ENCODE peak calls at places on chromosomes 4 and X, in five cellular contexts. One of them, this sample, is unnamed.

GRCh38 chr4:97911236-97911906 is 231.9 kb downstream of the STPG2 start:
- DNase-seq in heart right ventricle: no peak
- DNase-seq in dorsolateral prefrontal cortex: no peak
- DNase-seq in A549: no peak
- DNase-seq in upper lobe of right lung: no peak
- DNase-seq in this sample: no peak

GRCh38 chrX:9433596-9433995 is 31.3 kb upstream of the TBL1X start:
- DNase-seq in heart right ventricle: no peak
- DNase-seq in dorsolateral prefrontal cortex: no peak
- DNase-seq in A549: no peak
- DNase-seq in upper lobe of right lung: no peak
- DNase-seq in this sample: no peak

GRCh38 chr4:6918345-6918744 is 8.7 kb downstream of the TBC1D14 start:
- DNase-seq in heart right ventricle: no peak
- DNase-seq in dorsolateral prefrontal cortex: no peak
- DNase-seq in A549: no peak
- DNase-seq in upper lobe of right lung: no peak
- DNase-seq in this sample: peak

GRCh38 chrX:72094894-72095293 is 36.8 kb downstream of the RTL5 start:
- DNase-seq in heart right ventricle: peak
- DNase-seq in dorsolateral prefrontal cortex: no peak
- DNase-seq in A549: no peak
- DNase-seq in upper lobe of right lung: no peak
- DNase-seq in this sample: no peak

GRCh38 chr4:72390409-72390808 is 178.6 kb downstream of the ADAMTS3 start:
- DNase-seq in heart right ventricle: no peak
- DNase-seq in dorsolateral prefrontal cortex: no peak
- DNase-seq in A549: no peak
- DNase-seq in upper lobe of right lung: no peak
- DNase-seq in this sample: no peak

GRCh38 chr4:168449740-168450442 is 30.4 kb downstream of the DDX60L start:
- DNase-seq in heart right ventricle: no peak
- DNase-seq in dorsolateral prefrontal cortex: no peak
- DNase-seq in A549: no peak
- DNase-seq in upper lobe of right lung: no peak
- DNase-seq in this sample: peak

GRCh38 chr4:102180080-102180479 is 165.2 kb downstream of the SLC39A8 start:
- DNase-seq in heart right ventricle: no peak
- DNase-seq in dorsolateral prefrontal cortex: no peak
- DNase-seq in A549: no peak
- DNase-seq in upper lobe of right lung: no peak
- DNase-seq in this sample: no peak

GRCh38 chrX:150513564-150513963 is 54.9 kb upstream of the MTM1 start:
- DNase-seq in heart right ventricle: no peak
- DNase-seq in dorsolateral prefrontal cortex: no peak
- DNase-seq in A549: no peak
- DNase-seq in upper lobe of right lung: no peak
- DNase-seq in this sample: no peak

GRCh38 chr4:66062044-66062443 is 391.8 kb upstream of the EPHA5 start:
- DNase-seq in heart right ventricle: no peak
- DNase-seq in dorsolateral prefrontal cortex: no peak
- DNase-seq in A549: no peak
- DNase-seq in upper lobe of right lung: no peak
- DNase-seq in this sample: no peak

GRCh38 chrX:45591650-45592049 is 391.0 kb upstream of the DIPK2B start:
- DNase-seq in heart right ventricle: no peak
- DNase-seq in dorsolateral prefrontal cortex: no peak
- DNase-seq in A549: no peak
- DNase-seq in upper lobe of right lung: no peak
- DNase-seq in this sample: no peak

GRCh38 chr4:20043992-20044391 is 207.7 kb upstream of the SLIT2 start:
- DNase-seq in heart right ventricle: no peak
- DNase-seq in dorsolateral prefrontal cortex: no peak
- DNase-seq in A549: no peak
- DNase-seq in upper lobe of right lung: no peak
- DNase-seq in this sample: no peak

GRCh38 chrX:85004255-85004654 is 578 bp downstream of the APOOL start:
- DNase-seq in heart right ventricle: no peak
- DNase-seq in dorsolateral prefrontal cortex: no peak
- DNase-seq in A549: no peak
- DNase-seq in upper lobe of right lung: no peak
- DNase-seq in this sample: no peak

GRCh38 chrX:10169180-10169579 is 12.4 kb downstream of the CLCN4 start:
- DNase-seq in heart right ventricle: no peak
- DNase-seq in dorsolateral prefrontal cortex: no peak
- DNase-seq in A549: no peak
- DNase-seq in upper lobe of right lung: no peak
- DNase-seq in this sample: no peak

GRCh38 chrX:139204903-139205667 is 325.5 kb upstream of the F9 start:
- DNase-seq in heart right ventricle: peak
- DNase-seq in dorsolateral prefrontal cortex: no peak
- DNase-seq in A549: peak
- DNase-seq in upper lobe of right lung: peak
- DNase-seq in this sample: peak

GRCh38 chrX:154484255-154485149 is 1.9 kb downstream of the UBL4A start:
- DNase-seq in heart right ventricle: no peak
- DNase-seq in dorsolateral prefrontal cortex: no peak
- DNase-seq in A549: no peak
- DNase-seq in upper lobe of right lung: peak
- DNase-seq in this sample: peak

GRCh38 chrX:1466971-1467561 is 14.4 kb upstream of the ASMTL start:
- DNase-seq in heart right ventricle: no peak
- DNase-seq in dorsolateral prefrontal cortex: peak
- DNase-seq in A549: no peak
- DNase-seq in upper lobe of right lung: peak
- DNase-seq in this sample: peak

GRCh38 chr4:76723916-76724315 is 174.0 kb downstream of the SOWAHB start:
- DNase-seq in heart right ventricle: no peak
- DNase-seq in dorsolateral prefrontal cortex: no peak
- DNase-seq in A549: no peak
- DNase-seq in upper lobe of right lung: no peak
- DNase-seq in this sample: no peak
- H3K27ac ChIP-seq in heart right ventricle: no peak
- H3K27ac ChIP-seq in dorsolateral prefrontal cortex: no peak
- H3K27ac ChIP-seq in A549: peak
- H3K27ac ChIP-seq in upper lobe of right lung: no peak
- H3K27ac ChIP-seq in this sample: peak

DNA sequence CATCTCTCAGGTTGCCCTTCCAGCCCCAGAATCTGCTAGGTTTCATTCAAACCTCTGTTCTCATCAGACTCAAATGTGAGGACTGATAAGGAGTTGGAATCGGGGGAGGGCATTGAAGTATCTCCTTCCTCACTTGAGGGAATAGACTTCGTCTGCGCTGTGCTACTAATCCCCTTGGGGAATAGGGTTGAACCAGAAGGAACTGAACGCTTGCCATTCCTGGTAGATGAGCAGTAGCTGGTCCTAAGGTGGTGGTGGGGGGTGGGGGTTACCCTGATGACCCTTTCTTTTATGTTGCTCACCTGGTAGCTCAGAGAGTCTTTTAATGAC is 692 bp upstream of the SLC9A7 start:
- DNase-seq in heart right ventricle: no peak
- DNase-seq in dorsolateral prefrontal cortex: no peak
- DNase-seq in A549: no peak
- DNase-seq in upper lobe of right lung: no peak
- DNase-seq in this sample: no peak
- H3K27ac ChIP-seq in heart right ventricle: no peak
- H3K27ac ChIP-seq in dorsolateral prefrontal cortex: no peak
- H3K27ac ChIP-seq in A549: peak
- H3K27ac ChIP-seq in upper lobe of right lung: no peak
- H3K27ac ChIP-seq in this sample: no peak

GRCh38 chr4:112377701-112378620 is 80.8 kb downstream of the ALPK1 start:
- DNase-seq in heart right ventricle: no peak
- DNase-seq in dorsolateral prefrontal cortex: no peak
- DNase-seq in A549: no peak
- DNase-seq in upper lobe of right lung: no peak
- DNase-seq in this sample: no peak

GRCh38 chr4:112378858-112379257 is 81.7 kb downstream of the ALPK1 start:
- DNase-seq in heart right ventricle: no peak
- DNase-seq in dorsolateral prefrontal cortex: no peak
- DNase-seq in A549: no peak
- DNase-seq in upper lobe of right lung: no peak
- DNase-seq in this sample: no peak

GRCh38 chr4:112379306-112379705 is 82.1 kb downstream of the ALPK1 start:
- DNase-seq in heart right ventricle: peak
- DNase-seq in dorsolateral prefrontal cortex: no peak
- DNase-seq in A549: no peak
- DNase-seq in upper lobe of right lung: no peak
- DNase-seq in this sample: no peak

GRCh38 chr4:112386051-112386450 is 88.9 kb downstream of the ALPK1 start:
- DNase-seq in heart right ventricle: no peak
- DNase-seq in dorsolateral prefrontal cortex: no peak
- DNase-seq in A549: no peak
- DNase-seq in upper lobe of right lung: no peak
- DNase-seq in this sample: no peak

DNA sequence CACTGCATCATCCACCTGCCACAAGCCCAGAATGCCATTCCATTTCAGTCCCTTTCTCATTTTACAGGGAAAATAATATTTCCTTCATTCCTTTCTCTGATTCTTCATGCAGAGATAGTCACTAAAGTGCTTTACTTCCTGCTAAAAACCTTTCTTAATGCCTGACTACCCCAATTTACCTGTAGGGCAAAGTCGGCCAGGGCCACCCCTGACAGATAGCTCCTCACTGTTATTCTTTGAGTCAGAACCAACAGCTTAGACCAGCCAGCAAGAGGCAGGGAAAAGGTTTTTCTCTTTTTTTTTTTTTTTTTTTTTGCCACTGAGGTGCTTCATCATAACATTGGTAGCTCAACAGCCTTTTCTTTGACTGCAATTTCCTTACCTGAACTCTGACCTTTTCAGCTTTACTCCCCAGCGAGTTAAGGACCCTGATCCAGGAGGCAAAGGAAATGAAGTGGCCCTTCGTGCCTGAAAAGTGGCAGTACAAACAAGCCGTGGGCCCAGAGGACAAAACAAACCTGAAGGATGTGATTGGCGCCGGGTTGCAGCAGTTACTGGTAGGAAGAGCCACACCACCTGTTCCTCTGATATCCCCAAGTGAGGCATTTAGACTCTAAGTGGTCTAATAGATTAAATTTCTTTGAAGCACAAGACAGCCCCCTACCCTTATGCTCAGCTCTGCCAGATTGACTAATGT is 85.0 kb downstream of the ALPK1 start:
- DNase-seq in heart right ventricle: no peak
- DNase-seq in dorsolateral prefrontal cortex: no peak
- DNase-seq in A549: no peak
- DNase-seq in upper lobe of right lung: no peak
- DNase-seq in this sample: no peak
- H3K27ac ChIP-seq in heart right ventricle: no peak
- H3K27ac ChIP-seq in dorsolateral prefrontal cortex: no peak
- H3K27ac ChIP-seq in A549: no peak
- H3K27ac ChIP-seq in upper lobe of right lung: no peak
- H3K27ac ChIP-seq in this sample: no peak

GRCh38 chr4:42151568-42152506 is 618 bp downstream of the BEND4 start:
- DNase-seq in heart right ventricle: no peak
- DNase-seq in dorsolateral prefrontal cortex: no peak
- DNase-seq in A549: no peak
- DNase-seq in upper lobe of right lung: no peak
- DNase-seq in this sample: no peak

GRCh38 chr4:42150653-42151567 is 1.5 kb downstream of the BEND4 start:
- DNase-seq in heart right ventricle: peak
- DNase-seq in dorsolateral prefrontal cortex: no peak
- DNase-seq in A549: no peak
- DNase-seq in upper lobe of right lung: no peak
- DNase-seq in this sample: no peak

GRCh38 chr4:42148453-42148852 is 4.0 kb downstream of the BEND4 start:
- DNase-seq in heart right ventricle: no peak
- DNase-seq in dorsolateral prefrontal cortex: no peak
- DNase-seq in A549: no peak
- DNase-seq in upper lobe of right lung: no peak
- DNase-seq in this sample: no peak

GRCh38 chr4:42149004-42149403 is 3.5 kb downstream of the BEND4 start:
- DNase-seq in heart right ventricle: no peak
- DNase-seq in dorsolateral prefrontal cortex: no peak
- DNase-seq in A549: no peak
- DNase-seq in upper lobe of right lung: no peak
- DNase-seq in this sample: no peak

GRCh38 chr4:42152507-42153504 is at the start of gene BEND4:
- DNase-seq in heart right ventricle: no peak
- DNase-seq in dorsolateral prefrontal cortex: no peak
- DNase-seq in A549: no peak
- DNase-seq in upper lobe of right lung: no peak
- DNase-seq in this sample: no peak
- H3K27ac ChIP-seq in heart right ventricle: no peak
- H3K27ac ChIP-seq in dorsolateral prefrontal cortex: no peak
- H3K27ac ChIP-seq in A549: no peak
- H3K27ac ChIP-seq in upper lobe of right lung: no peak
- H3K27ac ChIP-seq in this sample: no peak

GRCh38 chr4:7926822-7927221 is 12.8 kb downstream of the AFAP1 start:
- DNase-seq in heart right ventricle: no peak
- DNase-seq in dorsolateral prefrontal cortex: no peak
- DNase-seq in A549: no peak
- DNase-seq in upper lobe of right lung: no peak
- DNase-seq in this sample: peak

GRCh38 chr4:7932333-7932732 is 7.3 kb downstream of the AFAP1 start:
- DNase-seq in heart right ventricle: no peak
- DNase-seq in dorsolateral prefrontal cortex: no peak
- DNase-seq in A549: no peak
- DNase-seq in upper lobe of right lung: no peak
- DNase-seq in this sample: no peak

GRCh38 chr4:7933631-7934510 is 5.8 kb downstream of the AFAP1 start:
- DNase-seq in heart right ventricle: no peak
- DNase-seq in dorsolateral prefrontal cortex: no peak
- DNase-seq in A549: no peak
- DNase-seq in upper lobe of right lung: no peak
- DNase-seq in this sample: peak

GRCh38 chr4:7928711-7929505 is 10.8 kb downstream of the AFAP1 start:
- DNase-seq in heart right ventricle: no peak
- DNase-seq in dorsolateral prefrontal cortex: no peak
- DNase-seq in A549: no peak
- DNase-seq in upper lobe of right lung: no peak
- DNase-seq in this sample: peak

DNA sequence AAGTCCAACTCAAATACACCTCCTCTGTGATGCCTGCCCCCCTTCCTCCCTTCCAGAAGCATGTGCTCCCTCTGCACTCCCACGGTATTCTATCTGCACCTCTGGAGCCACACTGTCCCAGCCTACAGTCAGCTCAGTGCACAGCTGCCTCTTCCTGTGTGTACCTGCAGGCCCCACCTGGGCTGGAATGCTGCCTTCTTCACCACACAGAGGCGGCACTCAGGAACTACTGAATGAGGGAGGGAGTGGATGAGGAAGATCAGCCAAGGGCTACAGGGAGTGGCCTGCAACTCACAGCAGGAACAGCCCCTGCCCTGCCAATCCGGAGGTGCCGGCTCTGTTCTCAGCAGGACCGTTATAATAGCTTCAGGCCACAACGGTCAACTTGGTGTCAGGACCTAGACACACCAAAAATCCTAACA is 10.1 kb downstream of the AFAP1 start:
- DNase-seq in heart right ventricle: no peak
- DNase-seq in dorsolateral prefrontal cortex: no peak
- DNase-seq in A549: no peak
- DNase-seq in upper lobe of right lung: peak
- DNase-seq in this sample: peak
- H3K27ac ChIP-seq in heart right ventricle: no peak
- H3K27ac ChIP-seq in dorsolateral prefrontal cortex: no peak
- H3K27ac ChIP-seq in A549: peak
- H3K27ac ChIP-seq in upper lobe of right lung: no peak
- H3K27ac ChIP-seq in this sample: peak

GRCh38 chr4:121789960-121790829 is 10.9 kb upstream of the EXOSC9 start:
- DNase-seq in heart right ventricle: no peak
- DNase-seq in dorsolateral prefrontal cortex: no peak
- DNase-seq in A549: no peak
- DNase-seq in upper lobe of right lung: no peak
- DNase-seq in this sample: no peak
- H3K27ac ChIP-seq in heart right ventricle: no peak
- H3K27ac ChIP-seq in dorsolateral prefrontal cortex: no peak
- H3K27ac ChIP-seq in A549: peak
- H3K27ac ChIP-seq in upper lobe of right lung: no peak
- H3K27ac ChIP-seq in this sample: no peak

GRCh38 chr4:103496800-103497199 is 223.0 kb downstream of the TACR3 start:
- DNase-seq in heart right ventricle: no peak
- DNase-seq in dorsolateral prefrontal cortex: no peak
- DNase-seq in A549: no peak
- DNase-seq in upper lobe of right lung: no peak
- DNase-seq in this sample: no peak
- H3K27ac ChIP-seq in heart right ventricle: no peak
- H3K27ac ChIP-seq in dorsolateral prefrontal cortex: no peak
- H3K27ac ChIP-seq in A549: no peak
- H3K27ac ChIP-seq in upper lobe of right lung: no peak
- H3K27ac ChIP-seq in this sample: no peak

This sample was measured in sigmoid colon.